ENCODE peak calls at places on chromosomes 7 and 10, in five cellular contexts. L is CD8-positive, alpha-beta memory T cell; A is A673; P is NCI-H345; Y is HT1080. M is an unnamed sample.

GRCh38 chr10:32226624-32227023 is 120.3 kb downstream of the EPC1 start:
- DNase-seq in L (no peak), A (no peak), P (no peak), Y (no peak), M (no peak)

GRCh38 chr10:124253006-124253405 is 159.6 kb upstream of the CHST15 start:
- DNase-seq in L (no peak), A (no peak), P (no peak), Y (no peak), M (no peak)

GRCh38 chr10:124072106-124072505 is 21.3 kb downstream of the CHST15 start:
- DNase-seq in L (no peak), A (no peak), P (no peak), Y (no peak), M (no peak)

GRCh38 chr10:5457741-5458140 is 41.6 kb downstream of the CALML5 start:
- DNase-seq in L (no peak), A (no peak), P (no peak), Y (no peak), M (no peak)

GRCh38 chr7:20089431-20089830 is 127.8 kb downstream of the MACC1 start:
- DNase-seq in L (no peak), A (no peak), P (no peak), Y (no peak), M (no peak)

GRCh38 chr7:131555565-131556054 is 818 bp downstream of the PODXL start:
- DNase-seq in L (no peak), A (no peak), P (no peak), Y (no peak), M (no peak)

GRCh38 chr10:75168275-75168674 is 42.3 kb upstream of the VDAC2 start:
- DNase-seq in L (no peak), A (no peak), P (no peak), Y (no peak), M (no peak)

GRCh38 chr7:82481499-82482097 is 38.0 kb upstream of the CACNA2D1 start:
- DNase-seq in L (no peak), A (peak; percentile 40), P (no peak), Y (peak; percentile 11), M (no peak)